ENCODE peak calls at places on chromosomes 7 and 10, in six cellular contexts. S is T-helper 9 cell; M is GF-D8; B is memory B cell; N is CD8-positive, alpha-beta T cell; V is naive B cell. X is an unnamed sample.
A peak's percentile ranks its signal among the peaks of the same experiment; 100 is the strongest.

GRCh38 chr10:26502988-26503387 is 64.8 kb downstream of the APBB1IP start:
- DNase-seq in S (no peak), M (no peak), B (no peak), N (no peak), V (no peak), X (peak; percentile 11)

GRCh38 chr10:84076047-84076388 is 63.3 kb upstream of the GHITM start:
- DNase-seq in S (no peak), M (no peak), B (no peak), N (no peak), V (no peak), X (no peak)

GRCh38 chr7:155257482-155258232 is 40.0 kb upstream of the INSIG1 start:
- DNase-seq in S (no peak), M (no peak), B (no peak), N (no peak), V (no peak), X (no peak)

GRCh38 chr10:124253006-124253405 is 159.6 kb upstream of the CHST15 start:
- DNase-seq in S (no peak), M (no peak), B (no peak), N (no peak), V (no peak), X (no peak)

GRCh38 chr10:92847185-92847864 is 995 bp upstream of the EXOC6 start:
- DNase-seq in S (no peak), M (peak; percentile 82), B (no peak), N (no peak), V (no peak), X (peak; percentile 86)

GRCh38 chr7:35504365-35504764 is 190.6 kb downstream of the HERPUD2 start:
- DNase-seq in S (no peak), M (no peak), B (no peak), N (no peak), V (no peak), X (no peak)

GRCh38 chr10:131683941-131684340 is 216.9 kb upstream of the PPP2R2D start:
- DNase-seq in S (no peak), M (no peak), B (no peak), N (no peak), V (no peak), X (no peak)

GRCh38 chr7:37775921-37776320 is 72.5 kb upstream of the NME8 start:
- DNase-seq in S (no peak), M (no peak), B (no peak), N (no peak), V (no peak), X (no peak)

GRCh38 chr10:21670391-21670790 is 136.4 kb downstream of the MLLT10 start:
- DNase-seq in S (no peak), M (no peak), B (no peak), N (no peak), V (no peak), X (no peak)

GRCh38 chr7:142461437-142461836 is 203.6 kb upstream of the PRSS58 start:
- DNase-seq in S (no peak), M (no peak), B (no peak), N (no peak), V (no peak), X (no peak)

GRCh38 chr10:56349611-56350010 is 11.4 kb downstream of the ZWINT start:
- DNase-seq in S (no peak), M (no peak), B (no peak), N (no peak), V (no peak), X (no peak)

GRCh38 chr7:155361363-155361680 is 63.6 kb downstream of the INSIG1 start:
- DNase-seq in S (no peak), M (peak; percentile 87), B (no peak), N (no peak), V (no peak), X (no peak)

GRCh38 chr10:131644864-131645658 is 255.7 kb upstream of the PPP2R2D start:
- DNase-seq in S (no peak), M (no peak), B (no peak), N (no peak), V (no peak), X (no peak)

GRCh38 chr7:24917510-24918239 is 62.3 kb downstream of the OSBPL3 start:
- DNase-seq in S (no peak), M (no peak), B (no peak), N (no peak), V (no peak), X (no peak)

GRCh38 chr10:55180357-55180756 is 379.3 kb upstream of the PCDH15 start:
- DNase-seq in S (no peak), M (no peak), B (no peak), N (no peak), V (no peak), X (no peak)

GRCh38 chr10:61882621-61883375 is 18.7 kb upstream of the ARID5B start:
- DNase-seq in S (no peak), M (no peak), B (no peak), N (no peak), V (no peak), X (no peak)

GRCh38 chr7:135768467-135768866 is 19.9 kb upstream of the FAM180A start:
- DNase-seq in S (no peak), M (no peak), B (no peak), N (no peak), V (no peak), X (no peak)

GRCh38 chr7:25732771-25733217 is 419.2 kb upstream of the NFE2L3 start:
- DNase-seq in S (no peak), M (no peak), B (no peak), N (no peak), V (no peak), X (no peak)

GRCh38 chr10:110524179-110524863 is 26.6 kb downstream of the DUSP5 start:
- DNase-seq in S (no peak), M (no peak), B (no peak), N (no peak), V (no peak), X (no peak)

GRCh38 chr7:1553513-1554210 is 2.3 kb downstream of the TMEM184A start:
- DNase-seq in S (no peak), M (no peak), B (no peak), N (no peak), V (no peak), X (no peak)

GRCh38 chr10:133061296-133062038 is 26.3 kb upstream of the ADGRA1 start:
- DNase-seq in S (no peak), M (no peak), B (no peak), N (no peak), V (no peak), X (no peak)

GRCh38 chr10:28811639-28812349 is 134.5 kb downstream of the BAMBI start:
- DNase-seq in S (no peak), M (no peak), B (no peak), N (no peak), V (no peak), X (no peak)

GRCh38 chr7:129169705-129170319 is 18.6 kb upstream of the SMO start:
- DNase-seq in S (no peak), M (no peak), B (no peak), N (no peak), V (peak; percentile 54), X (peak; percentile 33)

GRCh38 chr10:101060036-101060950 is 1.5 kb upstream of the KAZALD1 start:
- DNase-seq in S (peak; percentile 95), M (peak; percentile 87), B (peak; percentile 95), N (peak; percentile 90), V (peak; percentile 91), X (peak; percentile 94)

GRCh38 chr7:151858456-151858855 is 18.5 kb downstream of the PRKAG2 start:
- DNase-seq in S (no peak), M (no peak), B (no peak), N (no peak), V (no peak), X (no peak)

GRCh38 chr7:71984348-71984747 is 427.8 kb downstream of the CALN1 start:
- DNase-seq in S (no peak), M (no peak), B (no peak), N (no peak), V (no peak), X (no peak)

GRCh38 chr10:381805-382204 is 246.6 kb downstream of the ZMYND11 start:
- DNase-seq in S (no peak), M (no peak), B (no peak), N (no peak), V (no peak), X (no peak)

GRCh38 chr7:128155100-128155763 is 85.8 kb upstream of the LEP start:
- DNase-seq in S (no peak), M (no peak), B (no peak), N (no peak), V (no peak), X (no peak)

GRCh38 chr10:131698232-131698631 is 202.6 kb upstream of the PPP2R2D start:
- DNase-seq in S (no peak), M (no peak), B (no peak), N (no peak), V (no peak), X (no peak)

GRCh38 chr10:99329238-99329890 is at the start of gene CNNM1:
- DNase-seq in S (no peak), M (no peak), B (peak; percentile 12), N (no peak), V (no peak), X (no peak)

X was measured in AML-193.